ENCODE peak calls at places on chromosomes 3 and 15, in five cellular contexts. S is heart left ventricle, P is uterus, M is breast epithelium, J is tibial nerve. R is an unnamed sample.

GRCh38 chr3:30141178-30141581 is 465.2 kb upstream of the TGFBR2 start:
- DNase-seq in S (no peak), P (peak), M (no peak), J (no peak), R (no peak)

GRCh38 chr15:82664021-82664420 is 16.9 kb upstream of the CPEB1 start:
- DNase-seq in S (no peak), P (no peak), M (no peak), J (no peak), R (peak)

GRCh38 chr3:15052335-15053242 is 12.5 kb downstream of the MRPS25 start:
- DNase-seq in S (no peak), P (no peak), M (no peak), J (no peak), R (no peak)

GRCh38 chr15:45148076-45149059 is 18.6 kb downstream of the DUOX1 start:
- DNase-seq in S (no peak), P (no peak), M (no peak), J (no peak), R (no peak)

GRCh38 chr3:69236808-69237707 is 114.7 kb upstream of the LMOD3 start:
- DNase-seq in S (peak), P (no peak), M (no peak), J (no peak), R (no peak)

GRCh38 chr15:69666441-69666882 is 213.8 kb downstream of the RPLP1 start:
- DNase-seq in S (peak), P (no peak), M (no peak), J (no peak), R (no peak)

GRCh38 chr3:82643948-82644347 is 882.5 kb upstream of the GBE1 start:
- DNase-seq in S (no peak), P (no peak), M (no peak), J (no peak), R (no peak)

GRCh38 chr15:23067416-23067815 is 28.0 kb upstream of the TUBGCP5 start:
- DNase-seq in S (no peak), P (no peak), M (no peak), J (no peak), R (no peak)

GRCh38 chr15:78018968-78019644 is 58.4 kb downstream of the TBC1D2B start:
- DNase-seq in S (no peak), P (no peak), M (no peak), J (no peak), R (no peak)

GRCh38 chr3:155555479-155556065 is 189.3 kb downstream of the PLCH1 start:
- DNase-seq in S (no peak), P (no peak), M (no peak), J (no peak), R (no peak)

GRCh38 chr3:179324270-179324754 is 1.5 kb downstream of the ZNF639 start:
- DNase-seq in S (no peak), P (no peak), M (no peak), J (no peak), R (no peak)

GRCh38 chr3:179323197-179323901 is 518 bp downstream of the ZNF639 start:
- DNase-seq in S (peak), P (peak), M (peak), J (peak), R (peak)

GRCh38 chr3:179318876-179319275 is 4.0 kb upstream of the ZNF639 start:
- DNase-seq in S (no peak), P (no peak), M (no peak), J (no peak), R (no peak)

GRCh38 chr3:179321585-179322322 is 1.1 kb upstream of the ZNF639 start:
- DNase-seq in S (no peak), P (peak), M (no peak), J (no peak), R (no peak)

DNA sequence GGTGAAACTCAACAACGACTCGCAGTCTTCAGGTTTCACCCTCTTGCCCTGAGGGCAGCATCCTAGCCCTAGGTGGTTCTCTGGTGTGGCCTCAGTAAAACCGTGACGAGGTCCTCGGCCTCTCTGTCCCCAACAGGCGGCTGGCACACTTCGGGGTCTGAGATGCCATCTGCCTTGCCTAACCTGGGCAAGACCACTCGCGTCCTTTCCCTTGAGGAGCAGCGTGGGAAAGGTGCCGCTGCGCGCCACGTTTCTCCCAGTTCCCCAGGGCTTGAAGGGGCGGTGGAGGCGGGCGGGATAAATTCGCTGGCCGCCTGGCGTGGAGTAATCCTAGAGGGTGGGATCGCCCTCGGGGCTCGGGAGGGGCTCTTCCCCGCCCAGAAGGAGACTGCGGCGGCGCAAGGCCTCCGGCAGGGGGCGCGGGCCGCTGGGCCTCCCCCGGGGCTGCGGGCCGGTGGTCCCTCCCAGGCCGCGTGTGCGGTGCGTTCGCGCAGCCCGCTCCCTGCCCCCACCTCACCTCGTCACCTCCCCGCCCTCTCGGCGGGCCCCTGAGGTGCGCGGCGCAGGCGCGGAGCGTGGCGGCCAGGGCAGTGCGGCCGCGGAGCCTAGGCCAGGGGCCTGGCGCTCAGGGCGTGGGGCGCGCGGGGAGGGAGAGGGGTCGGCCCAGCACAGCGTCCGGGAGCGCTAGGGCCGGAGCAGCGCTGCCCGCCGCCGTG is at the start of gene ZNF639:
- DNase-seq in S (peak), P (peak), M (peak), J (peak), R (peak)
- TF ChIP-seq POLR2A in S (no peak), P (peak), M (no peak), J (peak), R (peak)

GRCh38 chr3:157347577-157348303 is 88.9 kb upstream of the PTX3 start:
- DNase-seq in S (no peak), P (no peak), M (no peak), J (no peak), R (no peak)
- TF ChIP-seq CTCF in S (no peak), P (no peak), M (no peak), J (no peak), R (no peak)

GRCh38 chr3:170418422-170419300 is at the start of gene CLDN11:
- DNase-seq in S (peak), P (peak), M (no peak), J (peak), R (no peak)

GRCh38 chr3:170419301-170420087 is 826 bp downstream of the CLDN11 start:
- DNase-seq in S (no peak), P (peak), M (no peak), J (no peak), R (peak)

GRCh38 chr3:170421147-170421641 is 2.5 kb downstream of the CLDN11 start:
- DNase-seq in S (peak), P (peak), M (no peak), J (no peak), R (peak)

GRCh38 chr3:170421758-170422157 is 3.1 kb downstream of the CLDN11 start:
- DNase-seq in S (no peak), P (no peak), M (no peak), J (no peak), R (no peak)

DNA sequence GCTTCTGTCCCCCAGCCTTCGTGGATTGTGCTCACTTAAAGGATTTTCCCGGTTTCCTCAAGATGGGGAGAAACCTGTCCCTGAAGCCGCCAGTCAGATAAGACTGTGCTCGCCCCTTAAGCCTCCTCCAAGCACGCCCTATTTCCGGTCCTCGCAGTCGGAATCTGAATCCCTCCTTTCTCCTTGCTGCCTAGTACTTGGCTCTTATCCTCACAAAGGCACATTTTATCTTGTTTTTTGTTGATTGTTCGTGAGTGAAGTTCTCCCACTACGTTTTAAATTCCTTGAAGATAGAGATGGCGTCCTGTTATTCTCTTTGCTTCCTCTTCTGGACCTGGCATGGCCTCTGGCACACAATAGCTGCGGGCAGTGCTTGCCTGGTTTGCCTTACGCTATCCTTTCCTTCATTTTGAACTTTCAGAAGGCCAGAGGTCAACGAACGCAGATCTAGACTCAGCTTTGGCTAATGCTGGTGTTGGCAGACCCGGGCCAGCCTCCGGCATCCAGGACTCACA is 1.7 kb downstream of the CLDN11 start:
- DNase-seq in S (peak), P (peak), M (no peak), J (no peak), R (no peak)
- TF ChIP-seq POLR2A in S (no peak), P (no peak), M (no peak), J (no peak), R (no peak)

GRCh38 chr15:65194826-65195541 is 9.8 kb upstream of the CLPX start:
- DNase-seq in S (no peak), P (peak), M (no peak), J (no peak), R (no peak)
- TF ChIP-seq CTCF in S (no peak), P (no peak), M (no peak), J (no peak), R (no peak)

R was measured in suprapubic skin.